ENCODE peak calls at places on chromosomes 1 and 21, in six cellular contexts. F is Peyer's patch, A is psoas muscle, H is ascending aorta, E is uterus, B is esophagus muscularis mucosa. Z is an unnamed sample.

GRCh38 chr1:50106095-50106761 is 2.5 kb upstream of the ELAVL4 start:
- DNase-seq in F (no peak), A (no peak), E (no peak), B (peak; percentile 45), H (no peak), Z (no peak)

GRCh38 chr1:36696261-36696940 is 213.7 kb upstream of the CSF3R start:
- DNase-seq in E (no peak), H (no peak), F (no peak), B (no peak), A (no peak), Z (no peak)

GRCh38 chr1:111592389-111593361 is 26.9 kb upstream of the RAP1A start:
- DNase-seq in B (peak; percentile 97), F (peak; percentile 87), E (peak; percentile 77), A (peak; percentile 96), H (peak; percentile 97), Z (peak; percentile 94)

GRCh38 chr1:151520359-151520758 is 9.2 kb downstream of the CGN start:
- DNase-seq in H (no peak), F (no peak), A (no peak), E (no peak), B (no peak), Z (no peak)

GRCh38 chr1:112935474-112936289 is 20.3 kb downstream of the SLC16A1 start:
- DNase-seq in E (no peak), B (no peak), F (no peak), A (no peak), H (no peak), Z (no peak)

GRCh38 chr1:231694081-231694443 is 67.5 kb downstream of the DISC1 start:
- DNase-seq in B (no peak), H (no peak), F (no peak), E (no peak), A (peak; percentile 78), Z (no peak)

GRCh38 chr1:23371987-23372386 is 2.4 kb upstream of the ZNF436 start:
- DNase-seq in H (no peak), E (no peak), F (no peak), B (no peak), A (no peak), Z (no peak)

GRCh38 chr1:202762019-202762418 is 46.2 kb downstream of the KDM5B start:
- DNase-seq in B (no peak), F (no peak), E (no peak), H (no peak), A (no peak), Z (no peak)

GRCh38 chr1:180609643-180610555 is 21.9 kb upstream of the XPR1 start:
- DNase-seq in B (no peak), F (no peak), A (peak; percentile 58), H (no peak), E (no peak), Z (no peak)

GRCh38 chr1:162536511-162536910 is 25.0 kb upstream of the UAP1 start:
- DNase-seq in F (no peak), E (no peak), H (no peak), A (no peak), B (no peak), Z (no peak)
- H3K27ac ChIP-seq in F (no peak overlapping the region), E (no peak overlapping the region), H (no peak overlapping the region), A (no peak overlapping the region), B (no peak overlapping the region), Z (no peak overlapping the region)

GRCh38 chr1:24420547-24420946 is 4.9 kb downstream of the NIPAL3 start:
- DNase-seq in E (no peak), H (no peak), F (no peak), A (no peak), B (no peak), Z (no peak)

GRCh38 chr1:24418898-24419628 is 3.5 kb downstream of the NIPAL3 start:
- DNase-seq in E (peak; percentile 35), B (no peak), F (no peak), H (no peak), A (no peak), Z (peak; percentile 85)

GRCh38 chr1:24424990-24425389 is 9.4 kb downstream of the NIPAL3 start:
- DNase-seq in E (no peak), F (no peak), B (peak; percentile 66), A (no peak), H (no peak), Z (no peak)

GRCh38 chr1:24424207-24424606 is 8.6 kb downstream of the NIPAL3 start:
- DNase-seq in H (no peak), A (no peak), B (peak; percentile 34), E (no peak), F (no peak), Z (no peak)

GRCh38 chr1:24421502-24421901 is 5.9 kb downstream of the NIPAL3 start:
- DNase-seq in E (no peak), A (no peak), F (no peak), H (no peak), B (no peak), Z (no peak)
- TF ChIP-seq CTCF in E (no peak), A (no peak), F (no peak), H (no peak), B (no peak), Z (peak; percentile 7)

GRCh38 chr1:96882096-96882495 is 160.5 kb downstream of the PTBP2 start:
- DNase-seq in E (no peak), H (no peak), A (no peak), F (no peak), B (no peak), Z (no peak)
- H3K4me3 ChIP-seq in E (no peak overlapping the region), H (no peak overlapping the region), A (no peak overlapping the region), F (no peak overlapping the region), B (no peak overlapping the region), Z (no peak overlapping the region)

GRCh38 chr21:35969281-35969680 is 91.0 kb downstream of the SETD4 start:
- DNase-seq in A (no peak), F (no peak), B (no peak), E (no peak), H (no peak), Z (no peak)

GRCh38 chr21:35963920-35964451 is 96.3 kb downstream of the SETD4 start:
- DNase-seq in A (no peak), E (no peak), B (no peak), F (no peak), H (no peak), Z (no peak)

GRCh38 chr21:35965699-35966098 is 94.6 kb downstream of the SETD4 start:
- DNase-seq in E (no peak), A (no peak), B (no peak), H (no peak), F (no peak), Z (no peak)

GRCh38 chr21:35971824-35972223 is 88.5 kb downstream of the SETD4 start:
- DNase-seq in A (no peak), H (no peak), B (no peak), E (no peak), F (no peak), Z (no peak)

DNA sequence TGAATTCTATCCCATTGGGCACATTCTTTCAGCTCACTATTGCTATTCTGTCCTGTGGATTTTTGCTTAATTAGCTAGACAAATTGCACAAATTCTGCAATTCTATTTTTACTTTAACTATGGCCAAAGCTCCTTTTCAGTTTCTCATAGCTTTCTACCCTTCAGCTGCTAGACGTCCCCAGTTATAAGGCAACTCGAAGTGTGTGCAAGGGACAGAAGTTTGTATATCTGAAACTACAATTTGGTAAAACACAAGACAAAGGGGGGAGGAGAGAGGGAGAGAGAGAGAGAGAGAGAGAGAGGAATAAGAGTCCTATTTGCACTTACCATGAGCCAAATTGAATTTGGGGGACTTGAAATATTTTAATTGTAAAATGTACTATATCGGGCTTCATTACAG is 91.8 kb downstream of the SETD4 start:
- DNase-seq in F (no peak), E (no peak), A (no peak), B (no peak), H (no peak), Z (no peak)
- H3K27ac ChIP-seq in F (no peak overlapping the region), E (no peak overlapping the region), A (no peak overlapping the region), B (no peak overlapping the region), H (no peak overlapping the region), Z (no peak overlapping the region)

GRCh38 chr1:226407497-226408284 is at the start of gene PARP1:
- DNase-seq in E (peak; percentile 87), F (peak; percentile 93), B (peak; percentile 97), H (peak; percentile 96), A (peak; percentile 95), Z (peak; percentile 95)

GRCh38 chr1:226409392-226409791 is 1.5 kb upstream of the PARP1 start:
- DNase-seq in E (no peak), F (no peak), B (no peak), A (no peak), H (no peak), Z (no peak)

GRCh38 chr1:226406401-226406881 is 1.5 kb downstream of the PARP1 start:
- DNase-seq in A (no peak), H (no peak), F (no peak), B (no peak), E (no peak), Z (no peak)

GRCh38 chr1:226407199-226407496 is 745 bp downstream of the PARP1 start:
- DNase-seq in F (no peak), E (no peak), A (no peak), B (no peak), H (no peak), Z (no peak)

DNA sequence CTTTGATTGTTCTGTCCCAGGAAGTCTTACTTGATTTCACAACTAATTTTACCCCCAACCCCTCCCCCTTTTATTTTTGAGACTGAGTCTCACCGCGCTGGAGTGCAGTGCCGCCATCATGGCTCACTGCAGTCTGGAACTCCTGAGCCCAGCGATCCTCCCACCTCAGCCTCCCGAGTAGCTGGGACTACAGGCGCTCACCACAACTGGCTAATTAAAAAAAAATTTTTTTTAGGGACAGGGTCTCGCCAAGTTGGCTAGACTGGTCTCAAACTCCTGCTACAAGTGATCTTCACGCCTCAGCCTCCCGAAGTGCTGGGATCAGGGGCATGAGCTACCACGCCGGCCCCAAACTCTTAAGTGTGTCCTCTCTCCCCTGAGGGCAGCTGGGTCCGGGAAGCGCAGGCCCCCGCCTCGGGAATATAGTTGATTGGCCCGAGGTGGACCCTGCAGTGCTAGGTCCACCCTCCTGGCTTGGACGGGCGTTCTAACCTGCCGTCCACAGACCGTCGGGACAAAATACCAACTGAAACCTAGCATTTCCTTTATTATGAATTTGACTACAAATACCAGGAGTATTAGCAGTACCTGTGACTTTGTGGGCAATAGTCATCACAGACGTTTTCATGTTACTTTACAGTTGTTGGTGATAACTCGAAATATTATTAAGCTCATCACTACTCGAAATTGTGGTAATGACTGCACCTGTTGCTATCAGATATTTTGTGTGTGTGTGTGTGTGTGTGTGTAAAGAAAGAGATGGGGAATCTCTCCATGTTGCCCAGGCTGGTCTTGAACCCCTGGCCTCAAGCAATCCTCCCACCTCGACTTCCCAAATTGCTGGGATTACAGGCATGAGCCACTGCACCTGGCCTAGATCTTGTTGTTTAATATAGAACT is 642 bp upstream of the PARP1 start:
- DNase-seq in F (no peak), H (no peak), E (peak; percentile 27), B (no peak), A (peak; percentile 57), Z (peak; percentile 67)
- TF ChIP-seq CTCF in F (no peak), H (no peak), E (no peak), B (no peak), A (no peak), Z (no peak)

DNA sequence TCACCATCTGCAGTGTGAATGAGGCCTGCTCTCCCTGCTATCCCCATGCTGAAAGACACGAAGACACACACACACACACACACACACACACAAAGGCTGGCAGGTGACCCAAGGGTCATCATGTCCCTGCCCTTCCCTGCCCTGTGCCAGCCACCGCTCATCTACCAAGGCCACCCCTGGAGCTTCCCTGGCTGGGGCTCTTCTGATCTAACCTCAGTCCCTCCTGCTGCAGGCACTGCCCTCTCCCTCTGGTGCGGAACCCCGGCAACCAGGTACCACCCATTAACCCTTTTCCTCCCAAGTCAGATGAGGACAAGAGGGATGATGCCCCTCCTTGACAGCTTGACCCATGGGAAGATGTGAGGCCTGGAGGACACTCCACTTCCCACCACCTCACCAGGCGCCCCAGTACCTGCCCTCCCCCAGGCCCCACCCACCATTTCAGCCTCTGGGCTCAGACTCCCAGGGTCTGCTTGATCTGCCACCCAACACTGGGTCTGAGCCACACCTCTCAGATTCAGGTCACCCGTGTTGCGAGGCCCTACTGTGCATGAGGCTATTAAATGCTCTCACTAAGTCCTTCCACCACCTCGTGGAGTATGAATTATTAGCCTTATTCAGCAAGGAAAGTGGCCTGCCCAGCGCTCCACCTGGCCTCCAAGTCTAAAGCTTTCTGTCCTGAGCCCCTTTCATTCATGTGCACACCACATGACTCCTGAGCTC is 2.5 kb downstream of the SDC3 start:
- DNase-seq in B (no peak), E (no peak), F (no peak), H (no peak), A (no peak), Z (no peak)
- H3K4me3 ChIP-seq in B (no peak overlapping the region), E (no peak overlapping the region), F (no peak overlapping the region), H (peak overlapping the region; percentile 5), A (no peak overlapping the region), Z (no peak overlapping the region)